ENCODE peak calls at places on chromosomes 1 and 21, in eight cellular contexts. H is mucosa of gallbladder, X is pulmonary artery endothelial cell, E is mesendoderm, C is GM10248, B is neural progenitor cell, A is germinal center, U is T-helper 1 cell. J is an unnamed sample.

GRCh38 chr1:203638914-203639313 is 12.3 kb downstream of the ATP2B4 start:
- DNase-seq in H (no peak), X (no peak), E (peak), C (no peak), B (no peak), A (no peak), U (no peak), J (no peak)

GRCh38 chr1:65459397-65459768 is 38.9 kb downstream of the LEPR start:
- DNase-seq in H (no peak), X (no peak), E (peak), C (peak), B (peak), A (peak), U (no peak), J (no peak)

GRCh38 chr1:170698711-170699275 is 34.9 kb downstream of the PRRX1 start:
- DNase-seq in H (no peak), X (no peak), E (peak), C (no peak), B (peak), A (no peak), U (no peak), J (no peak)

GRCh38 chr1:162856260-162856659 is 4.7 kb downstream of the CCDC190 start:
- DNase-seq in H (no peak), X (peak), E (no peak), C (no peak), B (no peak), A (no peak), U (no peak), J (peak)

GRCh38 chr21:40054403-40054802 is 187.2 kb downstream of the PCP4 start:
- DNase-seq in H (peak), X (no peak), E (no peak), C (no peak), B (no peak), A (no peak), U (no peak), J (peak)

GRCh38 chr21:32484706-32485380 is 72.3 kb downstream of the EVA1C start:
- DNase-seq in H (peak), X (no peak), E (no peak), C (no peak), B (no peak), A (no peak), U (no peak), J (no peak)

GRCh38 chr21:42313501-42313969 is 1.7 kb downstream of the TFF3 start:
- DNase-seq in H (peak), X (no peak), E (peak), C (no peak), B (peak), A (no peak), U (no peak), J (peak)

GRCh38 chr1:167631987-167632680 is 2.1 kb downstream of the RCSD1 start:
- DNase-seq in H (no peak), X (no peak), E (peak), C (no peak), B (no peak), A (no peak), U (no peak), J (no peak)

GRCh38 chr1:46131727-46132528 is 501 bp downstream of the PIK3R3 start:
- DNase-seq in H (peak), X (no peak), E (peak), C (no peak), B (peak), A (no peak), U (peak), J (peak)

GRCh38 chr21:44528634-44528995 is 11.4 kb downstream of the KRTAP10-1 start:
- DNase-seq in H (no peak), X (no peak), E (no peak), C (no peak), B (no peak), A (no peak), U (no peak), J (no peak)

GRCh38 chr1:64343105-64343960 is 126.6 kb upstream of the CACHD1 start:
- DNase-seq in H (no peak), X (peak), E (peak), C (no peak), B (no peak), A (no peak), U (no peak), J (no peak)

GRCh38 chr1:41661428-41662060 is 177.1 kb upstream of the EDN2 start:
- DNase-seq in H (no peak), X (no peak), E (no peak), C (no peak), B (no peak), A (peak), U (no peak), J (peak)

GRCh38 chr1:211829343-211830054 is 1.1 kb downstream of the LPGAT1 start:
- DNase-seq in H (peak), X (no peak), E (peak), C (no peak), B (peak), A (no peak), U (no peak), J (peak)

GRCh38 chr1:16061255-16061654 is 12.2 kb downstream of the FAM131C start:
- DNase-seq in H (no peak), X (no peak), E (no peak), C (no peak), B (no peak), A (no peak), U (no peak), J (no peak)

GRCh38 chr1:77322061-77322900 is 40.5 kb downstream of the AK5 start:
- DNase-seq in H (peak), X (no peak), E (peak), C (no peak), B (no peak), A (no peak), U (no peak), J (no peak)

GRCh38 chr1:182229907-182230522 is 161.6 kb downstream of the GLUL start:
- DNase-seq in H (no peak), X (no peak), E (peak), C (no peak), B (peak), A (no peak), U (no peak), J (no peak)

J was measured in thyroid gland.